ENCODE peak calls at places on chromosomes 4 and X, in six cellular contexts. U is A673; J is KBM-7; E is GM06990; Z is effector memory CD4-positive, alpha-beta T cell; X is hypothalamus. Y is an unnamed sample.
A peak's percentile ranks its signal among the peaks of the same experiment; 100 is the strongest.

GRCh38 chrX:102154218-102154860 is 1.4 kb downstream of the BEX5 start:
- DNase-seq in E (no peak), U (peak; percentile 43), X (peak; percentile 0), J (peak; percentile 61), Z (no peak), Y (no peak)

GRCh38 chr4:73139991-73140390 is 70.5 kb upstream of the COX18 start:
- DNase-seq in X (no peak), J (no peak), U (no peak), Z (no peak), E (no peak), Y (no peak)

GRCh38 chr4:122948671-122949070 is 26.3 kb upstream of the NUDT6 start:
- DNase-seq in X (no peak), Z (no peak), U (no peak), J (no peak), E (no peak), Y (no peak)

GRCh38 chr4:57291911-57292310 is 181.7 kb upstream of the IGFBP7 start:
- DNase-seq in J (no peak), E (no peak), X (no peak), U (no peak), Z (no peak), Y (peak; percentile 48)

GRCh38 chr4:76476606-76477005 is 41.6 kb downstream of the SHROOM3 start:
- DNase-seq in J (no peak), Z (no peak), E (no peak), X (no peak), U (no peak), Y (no peak)

GRCh38 chrX:85994787-85995186 is 52.6 kb downstream of the CHM start:
- DNase-seq in U (no peak), E (no peak), J (no peak), Z (no peak), X (no peak), Y (no peak)

GRCh38 chr4:84967292-84967651 is 782 bp upstream of the WDFY3 start:
- DNase-seq in E (no peak), Z (no peak), U (no peak), X (no peak), J (no peak), Y (peak; percentile 14)

GRCh38 chr4:147590249-147590920 is 26.8 kb upstream of the TMEM184C start:
- DNase-seq in J (peak; percentile 75), Z (no peak), E (no peak), X (peak; percentile 13), U (peak; percentile 87), Y (peak; percentile 58)

GRCh38 chr4:175929441-175929840 is 117.4 kb upstream of the GPM6A start:
- DNase-seq in X (no peak), U (no peak), E (no peak), Z (no peak), J (no peak), Y (peak; percentile 11)

GRCh38 chrX:103817502-103817901 is 14.6 kb downstream of the RAB9B start:
- DNase-seq in U (peak; percentile 67), X (no peak), Z (no peak), J (peak; percentile 71), E (no peak), Y (peak; percentile 54)

GRCh38 chr4:68373513-68373912 is 23.6 kb upstream of the YTHDC1 start:
- DNase-seq in X (peak; percentile 22), U (peak; percentile 62), E (peak; percentile 42), Z (peak; percentile 23), J (peak; percentile 70), Y (peak; percentile 73)

GRCh38 chr4:6177587-6178197 is 22.7 kb downstream of the JAKMIP1 start:
- DNase-seq in J (peak; percentile 24), X (no peak), E (peak; percentile 59), U (peak; percentile 37), Z (peak; percentile 47), Y (no peak)

GRCh38 chr4:123559955-123560669 is 163.5 kb downstream of the SPRY1 start:
- DNase-seq in U (no peak), X (no peak), J (no peak), E (no peak), Z (no peak), Y (no peak)

GRCh38 chrX:112849010-112849409 is 8.4 kb upstream of the AMOT start:
- DNase-seq in Z (no peak), U (no peak), J (peak; percentile 50), E (peak; percentile 16), X (no peak), Y (no peak)

GRCh38 chrX:55451125-55451524 is 802 bp upstream of the MAGEH1 start:
- DNase-seq in Z (no peak), X (no peak), U (no peak), E (no peak), J (no peak), Y (no peak)

GRCh38 chr4:127857641-127858040 is 23.1 kb upstream of the PLK4 start:
- DNase-seq in Z (no peak), U (no peak), X (no peak), J (no peak), E (no peak), Y (no peak)

GRCh38 chrX:100358766-100359165 is 51.3 kb downstream of the PCDH19 start:
- DNase-seq in E (no peak), Z (no peak), J (no peak), U (no peak), X (no peak), Y (no peak)

Y was measured in epithelial cell of esophagus.